ENCODE peak calls at places on chromosomes 13 and 19, in seven cellular contexts. B is upper lobe of left lung; X is naive thymus-derived CD8-positive, alpha-beta T cell; P is hypothalamus; W is WTC11; R is fibroblast of lung; N is T-helper 9 cell. D is an unnamed sample.

GRCh38 chr13:103795892-103796478 is 729.8 kb upstream of the SLC10A2 start:
- DNase-seq in B (no peak), X (no peak), P (no peak), W (no peak), R (no peak), N (no peak), D (no peak)

GRCh38 chr13:111912991-111913781 is 153.8 kb upstream of the SOX1 start:
- DNase-seq in B (no peak), X (no peak), P (no peak), W (peak; percentile 13), R (no peak), N (no peak), D (no peak)

GRCh38 chr19:39941615-39942507 is 7.4 kb upstream of the FCGBP start:
- DNase-seq in B (no peak), X (peak; percentile 83), P (no peak), W (no peak), R (no peak), N (peak; percentile 37), D (peak; percentile 10)

GRCh38 chr19:50198431-50199253 is 4.8 kb upstream of the MYH14 start:
- DNase-seq in B (no peak), X (no peak), P (no peak), W (no peak), R (no peak), N (no peak), D (no peak)

GRCh38 chr13:28805193-28805819 is 14.8 kb upstream of the MTUS2 start:
- DNase-seq in B (no peak), X (no peak), P (no peak), W (peak; percentile 83), R (no peak), N (peak; percentile 22), D (no peak)

GRCh38 chr19:41564515-41565383 is 11.2 kb upstream of the CEACAM21 start:
- DNase-seq in B (peak; percentile 86), X (peak; percentile 33), P (no peak), W (peak; percentile 51), R (no peak), N (no peak), D (no peak)

GRCh38 chr13:28324181-28324789 is 170.6 kb downstream of the FLT1 start:
- DNase-seq in B (no peak), X (peak; percentile 59), P (peak; percentile 14), W (peak; percentile 75), R (peak; percentile 72), N (peak; percentile 18), D (no peak)

GRCh38 chr13:26619321-26619720 is 61.8 kb downstream of the WASF3 start:
- DNase-seq in B (no peak), X (no peak), P (no peak), W (no peak), R (peak; percentile 46), N (no peak), D (peak; percentile 45)

GRCh38 chr19:4206818-4207484 is 22.4 kb upstream of the EBI3 start:
- DNase-seq in B (no peak), X (no peak), P (no peak), W (no peak), R (peak; percentile 44), N (no peak), D (no peak)

D was measured in skeletal muscle cell.